ENCODE peak calls at places on chromosomes 4 and X, in six cellular contexts. C is HCT116; O is CD8-positive, alpha-beta memory T cell; Z is neural progenitor cell; V is CD4-positive, alpha-beta memory T cell; Y is lower lobe of right lung. I is an unnamed sample. For H3K4me1, the result is how much of the 10 kb centered on the place peaks cover.

GRCh38 chrX:132001127-132001526 is 22.0 kb upstream of the STK26 start:
- DNase-seq in Z (no peak), Y (no peak), V (no peak), C (no peak), O (no peak), I (no peak)

GRCh38 chrX:135194684-135195083 is 23.5 kb upstream of the CT55 start:
- DNase-seq in Y (no peak), Z (no peak), O (no peak), V (no peak), C (no peak), I (no peak)

GRCh38 chrX:115690554-115691216 is 129.7 kb downstream of the PLS3 start:
- DNase-seq in C (peak), Y (no peak), O (no peak), Z (peak), V (peak), I (peak)

GRCh38 chr4:99868126-99868596 is 26.1 kb downstream of the LAMTOR3 start:
- DNase-seq in V (no peak), Y (no peak), Z (peak), O (no peak), C (no peak), I (peak)

GRCh38 chr4:126701756-126702155 is 931.0 kb upstream of the INTU start:
- DNase-seq in C (no peak), Y (no peak), V (no peak), O (no peak), Z (no peak), I (no peak)

GRCh38 chrX:40154229-40154852 is 56.6 kb upstream of the BCOR start:
- DNase-seq in Z (peak), V (no peak), Y (no peak), O (no peak), C (no peak), I (no peak)

GRCh38 chr4:150206265-150206664 is 128.0 kb downstream of the DCLK2 start:
- DNase-seq in Z (no peak), O (no peak), C (no peak), V (no peak), Y (no peak), I (no peak)

GRCh38 chr4:127309360-127310095 is 323.2 kb upstream of the INTU start:
- DNase-seq in Z (no peak), V (no peak), C (peak), Y (no peak), O (no peak), I (no peak)

GRCh38 chrX:41599507-41599906 is 89.3 kb upstream of the GPR34 start:
- DNase-seq in Z (no peak), C (no peak), O (no peak), Y (no peak), V (no peak), I (no peak)

GRCh38 chr4:158962396-158962795 is 140.5 kb upstream of the RAPGEF2 start:
- DNase-seq in Z (no peak), O (no peak), V (no peak), Y (no peak), C (no peak), I (no peak)

GRCh38 chr4:78652282-78652876 is 100.8 kb downstream of the ANXA3 start:
- DNase-seq in Y (no peak), O (no peak), Z (no peak), C (no peak), V (no peak), I (no peak)

GRCh38 chrX:40009462-40009851 is 88.3 kb downstream of the BCOR start:
- DNase-seq in O (no peak), V (no peak), C (no peak), Y (no peak), Z (peak), I (no peak)

GRCh38 chrX:115949900-115950822 is 220.4 kb upstream of the AGTR2 start:
- DNase-seq in Y (no peak), O (no peak), Z (peak), C (no peak), V (peak), I (no peak)

GRCh38 chrX:86148024-86148511 is at the start of gene DACH2:
- DNase-seq in Y (peak), V (peak), Z (peak), O (peak), C (no peak), I (peak)

GRCh38 chr4:1991596-1992434 is 17.0 kb downstream of the NELFA start:
- DNase-seq in C (no peak), Z (no peak), V (no peak), Y (no peak), O (no peak), I (no peak)

GRCh38 chr4:26127851-26128337 is 192.9 kb upstream of the RBPJ start:
- DNase-seq in V (no peak), Z (no peak), Y (peak), C (no peak), O (no peak), I (no peak)

GRCh38 chrX:132442674-132443073 is 46.2 kb downstream of the MBNL3 start:
- DNase-seq in Z (no peak), Y (no peak), V (no peak), O (no peak), C (no peak), I (no peak)

GRCh38 chrX:72716766-72717165 is 2.7 kb upstream of the PHKA1 start:
- DNase-seq in Z (no peak), Y (no peak), V (no peak), C (no peak), O (no peak), I (no peak)

GRCh38 chrX:39576081-39576701 is 521.6 kb downstream of the BCOR start:
- DNase-seq in O (no peak), C (no peak), V (no peak), Z (peak), Y (no peak), I (no peak)

GRCh38 chr4:182923796-182924365 is 6.7 kb upstream of the DCTD start:
- DNase-seq in O (no peak), Z (no peak), V (no peak), Y (no peak), C (no peak), I (no peak)

GRCh38 chr4:183257808-183258207 is 62.3 kb downstream of the CLDN22 start:
- DNase-seq in C (no peak), V (no peak), Z (peak), Y (no peak), O (no peak), I (no peak)

GRCh38 chr4:2812985-2813384 is 20.1 kb downstream of the SH3BP2 start:
- DNase-seq in C (no peak), O (no peak), Z (no peak), Y (no peak), V (no peak), I (no peak)

GRCh38 chrX:23752740-23753435 is 9.8 kb upstream of the ACOT9 start:
- DNase-seq in Y (no peak), C (no peak), O (no peak), Z (no peak), V (no peak), I (no peak)

GRCh38 chr4:33996075-33996718 is 2248.1 kb downstream of the ARAP2 start:
- DNase-seq in V (no peak), Y (no peak), C (no peak), O (no peak), Z (no peak), I (peak)

GRCh38 chr4:88575222-88575621 is 17.1 kb upstream of the HERC3 start:
- DNase-seq in C (no peak), Y (no peak), O (no peak), V (no peak), Z (no peak), I (no peak)

GRCh38 chr4:40722576-40723161 is 27.1 kb upstream of the NSUN7 start:
- DNase-seq in Y (peak), O (no peak), C (no peak), Z (no peak), V (no peak), I (no peak)

GRCh38 chr4:7129871-7130609 is 62.2 kb upstream of the GRPEL1 start:
- DNase-seq in C (no peak), Z (no peak), Y (no peak), O (no peak), V (no peak), I (no peak)

GRCh38 chrX:10158279-10158939 is 1.6 kb downstream of the CLCN4 start:
- DNase-seq in Z (peak), O (no peak), C (no peak), Y (no peak), V (no peak), I (no peak)

GRCh38 chrX:71098302-71098701 is 2.7 kb downstream of the FOXO4 start:
- DNase-seq in Y (peak), Z (no peak), V (peak), O (peak), C (peak), I (no peak)

GRCh38 chr4:57163530-57164459 is 53.6 kb upstream of the IGFBP7 start:
- DNase-seq in C (peak), Z (peak), Y (peak), O (peak), V (peak), I (peak)

GRCh38 chr4:110977554-110977953 is 354.7 kb upstream of the PITX2 start:
- DNase-seq in Z (no peak), V (no peak), Y (no peak), C (no peak), O (no peak), I (no peak)

GRCh38 chr4:7646384-7647061 is 211.8 kb upstream of the PSAPL1 start:
- DNase-seq in O (peak), Y (peak), C (no peak), V (peak), Z (no peak), I (no peak)

GRCh38 chrX:46165866-46166265 is 379.4 kb downstream of the ZNF674 start:
- DNase-seq in Y (no peak), Z (no peak), C (no peak), V (no peak), O (no peak), I (no peak)

GRCh38 chr4:3415471-3416141 is 26.2 kb upstream of the HGFAC start:
- DNase-seq in V (no peak), Y (peak), Z (no peak), C (no peak), O (no peak), I (no peak)

GRCh38 chrX:9635368-9635767 is 130.3 kb downstream of the GPR143 start:
- DNase-seq in V (no peak), Y (no peak), C (no peak), O (no peak), Z (no peak), I (no peak)

GRCh38 chrX:46811101-46811500 is 25.7 kb upstream of the RP2 start:
- DNase-seq in Y (no peak), V (no peak), Z (no peak), C (no peak), O (no peak), I (no peak)

DNA sequence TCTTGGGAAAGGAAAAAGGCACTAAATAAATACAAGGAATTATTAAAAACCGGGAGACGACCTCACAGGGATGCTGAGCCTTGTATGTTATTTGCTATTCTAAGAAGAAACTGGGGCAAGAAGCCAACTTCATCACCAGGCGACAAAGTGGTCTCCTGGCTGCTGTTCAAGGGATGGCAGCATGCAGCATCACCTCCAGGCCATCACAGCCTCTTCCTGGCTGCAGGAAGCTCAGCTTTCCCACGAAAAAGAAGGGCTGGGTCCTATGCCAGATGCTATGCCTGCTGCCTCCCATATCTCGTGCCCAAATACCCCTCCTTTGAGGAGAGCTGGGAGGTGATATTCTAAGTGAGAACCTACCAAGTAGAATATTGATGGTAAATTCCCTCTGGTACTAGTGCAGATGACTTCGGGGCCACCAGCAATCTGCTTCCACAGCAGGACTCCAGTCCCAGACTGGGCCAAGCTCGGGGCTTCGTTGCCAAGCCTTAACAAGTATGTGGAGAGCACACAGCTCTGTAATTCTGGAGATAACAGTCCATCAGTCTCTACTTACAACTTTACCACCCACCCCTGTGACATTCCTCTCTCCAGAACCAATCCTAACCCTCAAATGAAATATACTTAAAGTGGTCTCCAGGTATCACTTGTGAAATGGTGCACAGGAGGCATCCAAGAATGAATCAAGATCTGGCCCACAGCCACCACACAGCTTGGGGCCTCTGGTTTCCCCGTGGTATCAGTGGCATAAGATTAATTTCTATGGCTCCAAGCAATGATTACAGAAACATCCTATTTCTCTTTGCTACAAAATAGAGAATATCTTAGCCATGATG is 149.3 kb downstream of the PALLD start:
- DNase-seq in Y (no peak), V (no peak), O (no peak), Z (no peak), C (no peak), I (no peak)
- H3K4me1 ChIP-seq in Y (under half), V (under half), O (under half), Z (under half), C (half or more), I (under half)

DNA sequence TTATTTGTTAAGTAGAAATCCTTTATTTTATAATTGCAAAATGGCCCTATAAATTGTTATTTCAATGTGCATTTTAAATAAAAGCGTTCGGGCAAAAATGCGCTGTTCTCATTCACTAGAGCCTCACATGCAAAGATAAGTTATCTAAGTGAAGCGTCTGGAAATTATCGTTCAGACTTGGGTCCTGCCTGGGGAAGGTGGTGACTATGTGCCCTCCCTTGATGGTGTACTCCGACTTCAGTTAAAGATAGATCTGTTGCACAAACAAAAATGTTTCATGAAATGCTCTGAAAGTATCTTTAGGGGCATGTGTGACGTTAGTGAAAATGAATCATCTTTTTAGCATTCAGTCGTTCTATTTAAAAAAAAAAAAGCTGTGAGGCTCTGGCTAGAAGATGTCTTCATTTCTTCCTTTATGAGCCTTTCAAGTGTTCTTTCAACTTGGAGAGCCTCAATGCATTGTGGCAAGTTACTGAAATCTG is 82.8 kb downstream of the AFF1 start:
- DNase-seq in Y (no peak), Z (no peak), O (no peak), V (no peak), C (no peak), I (no peak)
- H3K4me1 ChIP-seq in Y (half or more), Z (under half), O (half or more), V (half or more), C (under half), I (under half)

DNA sequence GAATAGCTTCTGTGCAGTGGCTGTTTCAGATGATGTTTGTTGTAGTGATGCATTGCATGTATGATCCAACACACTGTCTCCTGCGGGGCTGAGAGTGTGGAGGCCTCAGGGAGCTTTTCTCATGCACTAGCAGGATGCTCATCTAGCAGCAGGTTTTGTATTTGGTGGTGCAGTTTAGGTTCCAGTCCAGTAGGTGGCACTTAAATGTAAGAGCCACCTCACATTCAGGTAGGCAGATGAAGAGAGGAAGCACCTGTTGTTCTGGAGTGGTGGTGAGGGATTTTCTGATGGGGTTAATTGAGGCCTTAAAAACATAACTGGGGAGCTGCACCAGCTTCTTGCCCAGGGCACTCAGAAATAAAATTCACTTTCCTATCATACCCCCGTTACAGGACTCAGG is 300.9 kb downstream of the SPIN4 start:
- DNase-seq in V (no peak), Z (no peak), C (peak), O (no peak), Y (no peak), I (peak)
- H3K4me1 ChIP-seq in V (under half), Z (under half), C (under half), O (under half), Y (under half), I (under half)

GRCh38 chr4:119039160-119039559 is 96.5 kb upstream of the MYOZ2 start:
- DNase-seq in C (no peak), O (no peak), Z (no peak), V (no peak), Y (no peak), I (no peak)

GRCh38 chr4:119035941-119036737 is 99.5 kb upstream of the MYOZ2 start:
- DNase-seq in Y (no peak), Z (no peak), V (no peak), O (no peak), C (no peak), I (no peak)

GRCh38 chr4:119038465-119038864 is 97.2 kb upstream of the MYOZ2 start:
- DNase-seq in Z (no peak), Y (no peak), O (no peak), C (no peak), V (no peak), I (no peak)

GRCh38 chr4:119039779-119040178 is 95.9 kb upstream of the MYOZ2 start:
- DNase-seq in V (no peak), C (peak), Z (peak), Y (no peak), O (no peak), I (no peak)

GRCh38 chr4:119037709-119038463 is 97.7 kb upstream of the MYOZ2 start:
- DNase-seq in Y (no peak), V (no peak), C (no peak), Z (no peak), O (no peak), I (no peak)
- H3K4me1 ChIP-seq in Y (under half), V (under half), C (under half), Z (under half), O (under half), I (under half)

DNA sequence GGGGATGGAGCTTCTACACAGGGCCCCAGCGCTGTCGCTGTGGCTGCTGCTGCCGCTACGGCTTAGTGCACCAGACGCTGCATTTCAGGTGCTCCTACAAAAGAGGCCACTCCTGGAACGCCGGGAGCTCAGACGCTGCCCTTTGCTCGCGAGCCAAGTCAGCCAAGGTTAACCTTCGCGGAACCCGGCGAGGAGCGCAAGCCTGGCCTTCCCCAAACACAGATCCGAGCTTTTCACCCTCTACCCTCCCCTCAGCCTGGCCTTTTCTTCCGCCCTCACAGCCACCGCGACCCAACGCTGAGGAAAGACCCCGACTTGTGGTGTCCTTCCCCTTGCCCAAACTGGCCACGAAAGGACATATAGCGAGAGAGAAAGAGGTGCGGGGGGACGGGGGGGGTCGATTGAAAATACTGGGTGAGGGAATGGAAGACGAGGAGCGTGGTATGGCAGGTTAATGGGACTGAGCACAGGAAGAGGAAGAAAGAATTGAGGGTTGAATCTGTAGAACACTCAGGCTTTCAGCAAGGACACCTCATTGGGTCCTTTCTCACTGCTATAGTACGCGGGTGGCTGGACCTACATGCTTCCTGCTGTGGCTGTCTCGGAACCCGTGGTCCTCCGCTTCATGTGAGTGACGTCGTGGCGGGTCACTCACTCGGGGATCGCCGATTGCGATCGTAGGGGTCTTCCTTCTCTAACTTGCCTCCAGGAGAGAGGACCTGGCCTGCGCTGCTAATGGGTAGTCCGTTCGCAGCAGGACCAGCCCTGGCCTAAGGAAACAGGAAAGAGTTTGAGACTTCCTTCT is at the start of the genes AIMP1 and TBCK:
- DNase-seq in C (peak), O (peak), Z (peak), V (peak), Y (peak), I (peak)
- H3K4me1 ChIP-seq in C (under half), O (under half), Z (under half), V (under half), Y (under half), I (under half)

GRCh38 chr4:184785813-184786212 is 40.0 kb downstream of the ACSL1 start:
- DNase-seq in C (no peak), O (no peak), Z (no peak), Y (no peak), V (no peak), I (no peak)
- H3K4me1 ChIP-seq in C (under half), O (under half), Z (under half), Y (under half), V (under half), I (under half)

GRCh38 chrX:53320543-53321215 is 39.3 kb upstream of the IQSEC2 start:
- DNase-seq in V (no peak), Z (peak), C (no peak), Y (peak), O (no peak), I (no peak)
- H3K4me1 ChIP-seq in V (under half), Z (under half), C (under half), Y (under half), O (under half), I (under half)

GRCh38 chrX:1477229-1477628 is 24.5 kb upstream of the ASMTL start:
- DNase-seq in C (no peak), O (no peak), Z (no peak), Y (no peak), V (no peak), I (no peak)

GRCh38 chrX:1481636-1482529 is 29.2 kb upstream of the ASMTL start:
- DNase-seq in V (peak), Z (peak), Y (peak), O (peak), C (peak), I (peak)

GRCh38 chrX:1476682-1477081 is 24.0 kb upstream of the ASMTL start:
- DNase-seq in V (no peak), C (no peak), O (no peak), Y (no peak), Z (no peak), I (no peak)

GRCh38 chrX:1477801-1478458 is 25.2 kb upstream of the ASMTL start:
- DNase-seq in Z (no peak), C (no peak), O (no peak), Y (no peak), V (no peak), I (no peak)

GRCh38 chrX:1480082-1480785 is 27.5 kb upstream of the ASMTL start:
- DNase-seq in V (no peak), O (no peak), C (no peak), Z (no peak), Y (no peak), I (no peak)
- H3K4me1 ChIP-seq in V (half or more), O (half or more), C (under half), Z (under half), Y (under half), I (under half)

GRCh38 chr4:77072195-77072753 is 3.5 kb downstream of the CCNI start:
- DNase-seq in O (peak), Y (no peak), C (no peak), Z (no peak), V (peak), I (no peak)
- H3K4me1 ChIP-seq in O (under half), Y (under half), C (under half), Z (under half), V (half or more), I (under half)